ENCODE peak calls at places on chromosomes 4 and X, in four cellular contexts. One of them, this sample, is unnamed.

GRCh38 chr4:2615821-2616220 is 79.4 kb downstream of the FAM193A start:
- DNase-seq in body of pancreas: no peak
- DNase-seq in GM23338: no peak
- DNase-seq in tibial nerve: no peak
- DNase-seq in this sample: no peak

GRCh38 chrX:10393241-10393640 is 227.1 kb downstream of the MID1 start:
- DNase-seq in body of pancreas: no peak
- DNase-seq in GM23338: no peak
- DNase-seq in tibial nerve: no peak
- DNase-seq in this sample: no peak

GRCh38 chr4:137213372-137214173 is 318.7 kb downstream of the PCDH18 start:
- DNase-seq in body of pancreas: no peak
- DNase-seq in GM23338: no peak
- DNase-seq in tibial nerve: no peak
- DNase-seq in this sample: no peak

GRCh38 chr4:2634014-2634413 is 97.6 kb downstream of the FAM193A start:
- DNase-seq in body of pancreas: no peak
- DNase-seq in GM23338: no peak
- DNase-seq in tibial nerve: no peak
- DNase-seq in this sample: no peak

GRCh38 chrX:65600106-65600505 is 65.5 kb upstream of the LAS1L start:
- DNase-seq in body of pancreas: no peak
- DNase-seq in GM23338: no peak
- DNase-seq in tibial nerve: no peak
- DNase-seq in this sample: no peak

GRCh38 chr4:74933562-74934015 is 673 bp downstream of the PARM1 start:
- DNase-seq in body of pancreas: peak
- DNase-seq in GM23338: peak
- DNase-seq in tibial nerve: no peak
- DNase-seq in this sample: peak

GRCh38 chrX:20418379-20418778 is 151.7 kb upstream of the RPS6KA3 start:
- DNase-seq in body of pancreas: no peak
- DNase-seq in GM23338: no peak
- DNase-seq in tibial nerve: no peak
- DNase-seq in this sample: no peak

GRCh38 chr4:75499900-75500299 is 14.3 kb downstream of the RCHY1 start:
- DNase-seq in body of pancreas: no peak
- DNase-seq in GM23338: no peak
- DNase-seq in tibial nerve: no peak
- DNase-seq in this sample: no peak

GRCh38 chrX:6909396-6909795 is 238.1 kb upstream of the STS start:
- DNase-seq in body of pancreas: no peak
- DNase-seq in GM23338: no peak
- DNase-seq in tibial nerve: no peak
- DNase-seq in this sample: no peak

GRCh38 chr4:18155062-18156041 is 133.8 kb upstream of the LCORL start:
- DNase-seq in body of pancreas: no peak
- DNase-seq in GM23338: no peak
- DNase-seq in tibial nerve: no peak
- DNase-seq in this sample: no peak

GRCh38 chr4:106246441-106246840 is 69.6 kb downstream of the TBCK start:
- DNase-seq in body of pancreas: no peak
- DNase-seq in GM23338: no peak
- DNase-seq in tibial nerve: no peak
- DNase-seq in this sample: no peak

GRCh38 chrX:12946838-12947544 is 27.9 kb upstream of the TMSB4X start:
- DNase-seq in body of pancreas: peak
- DNase-seq in GM23338: peak
- DNase-seq in tibial nerve: peak
- DNase-seq in this sample: no peak

GRCh38 chrX:152822383-152823086 is 8.0 kb downstream of the CETN2 start:
- DNase-seq in body of pancreas: no peak
- DNase-seq in GM23338: no peak
- DNase-seq in tibial nerve: no peak
- DNase-seq in this sample: no peak

GRCh38 chrX:94751611-94752010 is 1077.6 kb downstream of the FAM133A start:
- DNase-seq in body of pancreas: no peak
- DNase-seq in GM23338: peak
- DNase-seq in tibial nerve: no peak
- DNase-seq in this sample: no peak

GRCh38 chr4:162350331-162350730 is 186.5 kb upstream of the FSTL5 start:
- DNase-seq in body of pancreas: no peak
- DNase-seq in GM23338: no peak
- DNase-seq in tibial nerve: no peak
- DNase-seq in this sample: no peak

GRCh38 chr4:48483006-48483776 is at the start of gene SLC10A4:
- DNase-seq in body of pancreas: no peak
- DNase-seq in GM23338: peak
- DNase-seq in tibial nerve: no peak
- DNase-seq in this sample: no peak

GRCh38 chrX:2894885-2895292 is 34.2 kb downstream of the ARSD start:
- DNase-seq in body of pancreas: peak
- DNase-seq in GM23338: no peak
- DNase-seq in tibial nerve: no peak
- DNase-seq in this sample: no peak

GRCh38 chrX:2451456-2452316 is 49.1 kb downstream of the DHRSX start:
- DNase-seq in body of pancreas: no peak
- DNase-seq in GM23338: peak
- DNase-seq in tibial nerve: no peak
- DNase-seq in this sample: no peak

GRCh38 chr4:174753031-174753430 is 76.0 kb downstream of the GLRA3 start:
- DNase-seq in body of pancreas: no peak
- DNase-seq in GM23338: no peak
- DNase-seq in tibial nerve: no peak
- DNase-seq in this sample: no peak

GRCh38 chr4:167890226-167890625 is 202.1 kb upstream of the ANXA10 start:
- DNase-seq in body of pancreas: no peak
- DNase-seq in GM23338: no peak
- DNase-seq in tibial nerve: no peak
- DNase-seq in this sample: no peak

GRCh38 chrX:31421441-31421840 is 349.6 kb upstream of the FTHL17 start:
- DNase-seq in body of pancreas: no peak
- DNase-seq in GM23338: no peak
- DNase-seq in tibial nerve: no peak
- DNase-seq in this sample: no peak

GRCh38 chr4:183503497-183504063 is 1.3 kb upstream of the ING2 start:
- DNase-seq in body of pancreas: no peak
- DNase-seq in GM23338: no peak
- DNase-seq in tibial nerve: no peak
- DNase-seq in this sample: no peak

GRCh38 chr4:6207602-6208001 is 7.3 kb upstream of the JAKMIP1 start:
- DNase-seq in body of pancreas: no peak
- DNase-seq in GM23338: no peak
- DNase-seq in tibial nerve: no peak
- DNase-seq in this sample: no peak

GRCh38 chr4:18404642-18405041 is 383.1 kb upstream of the LCORL start:
- DNase-seq in body of pancreas: no peak
- DNase-seq in GM23338: no peak
- DNase-seq in tibial nerve: no peak
- DNase-seq in this sample: no peak

GRCh38 chr4:183758006-183758734 is 99.1 kb downstream of the TRAPPC11 start:
- DNase-seq in body of pancreas: peak
- DNase-seq in GM23338: peak
- DNase-seq in tibial nerve: no peak
- DNase-seq in this sample: no peak

GRCh38 chr4:3440979-3441500 is 728 bp upstream of the HGFAC start:
- DNase-seq in body of pancreas: no peak
- DNase-seq in GM23338: no peak
- DNase-seq in tibial nerve: no peak
- DNase-seq in this sample: no peak

GRCh38 chr4:7412586-7412975 is 22.1 kb downstream of the PSAPL1 start:
- DNase-seq in body of pancreas: peak
- DNase-seq in GM23338: no peak
- DNase-seq in tibial nerve: no peak
- DNase-seq in this sample: peak

GRCh38 chr4:81030617-81031388 is at the start of gene BMP3:
- DNase-seq in body of pancreas: no peak
- DNase-seq in GM23338: peak
- DNase-seq in tibial nerve: peak
- DNase-seq in this sample: no peak

GRCh38 chr4:122958505-122958904 is 36.1 kb upstream of the NUDT6 start:
- DNase-seq in body of pancreas: no peak
- DNase-seq in GM23338: peak
- DNase-seq in tibial nerve: no peak
- DNase-seq in this sample: no peak

GRCh38 chr4:22668301-22668700 is 24.4 kb upstream of the GBA3 start:
- DNase-seq in body of pancreas: no peak
- DNase-seq in GM23338: no peak
- DNase-seq in tibial nerve: no peak
- DNase-seq in this sample: no peak

GRCh38 chr4:141329174-141329569 is 108.5 kb downstream of the ZNF330 start:
- DNase-seq in body of pancreas: no peak
- DNase-seq in GM23338: no peak
- DNase-seq in tibial nerve: no peak
- DNase-seq in this sample: no peak

GRCh38 chr4:87934973-87935372 is 40.5 kb upstream of the SPP1 start:
- DNase-seq in body of pancreas: no peak
- DNase-seq in GM23338: peak
- DNase-seq in tibial nerve: no peak
- DNase-seq in this sample: no peak

GRCh38 chr4:153257966-153258365 is 53.7 kb downstream of the TRIM2 start:
- DNase-seq in body of pancreas: no peak
- DNase-seq in GM23338: peak
- DNase-seq in tibial nerve: no peak
- DNase-seq in this sample: no peak

GRCh38 chr4:153258750-153259149 is 54.5 kb downstream of the TRIM2 start:
- DNase-seq in body of pancreas: no peak
- DNase-seq in GM23338: peak
- DNase-seq in tibial nerve: no peak
- DNase-seq in this sample: no peak

GRCh38 chr4:153260553-153261306 is 56.5 kb downstream of the TRIM2 start:
- DNase-seq in body of pancreas: no peak
- DNase-seq in GM23338: peak
- DNase-seq in tibial nerve: no peak
- DNase-seq in this sample: no peak

GRCh38 chr4:153260152-153260551 is 55.9 kb downstream of the TRIM2 start:
- DNase-seq in body of pancreas: no peak
- DNase-seq in GM23338: peak
- DNase-seq in tibial nerve: no peak
- DNase-seq in this sample: no peak

DNA sequence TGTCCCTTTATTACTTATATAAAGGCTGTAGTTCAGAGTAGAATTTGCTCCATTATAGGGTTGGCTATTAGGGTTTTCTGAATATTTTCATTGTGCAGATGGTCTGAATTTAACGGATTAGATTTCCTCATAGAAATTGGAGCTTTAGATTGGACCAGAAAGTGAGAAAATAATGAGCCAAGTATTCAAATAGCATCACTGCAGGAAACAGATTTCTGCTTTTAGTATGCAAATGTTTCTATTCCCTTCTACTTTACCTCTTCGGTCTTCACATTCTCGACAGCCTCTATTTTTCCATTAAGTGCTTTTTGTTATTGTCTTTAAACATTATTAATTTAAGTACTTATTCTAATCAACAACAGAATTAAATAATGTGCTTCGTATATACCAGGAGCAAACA is 55.4 kb downstream of the TRIM2 start:
- DNase-seq in body of pancreas: no peak
- DNase-seq in GM23338: peak
- DNase-seq in tibial nerve: no peak
- DNase-seq in this sample: no peak
- H3K4me3 ChIP-seq in body of pancreas: no peak
- H3K4me3 ChIP-seq in GM23338: peak
- H3K4me3 ChIP-seq in tibial nerve: no peak
- H3K4me3 ChIP-seq in this sample: peak

GRCh38 chr4:42277291-42277690 is 120.0 kb upstream of the SHISA3 start:
- DNase-seq in body of pancreas: no peak
- DNase-seq in GM23338: no peak
- DNase-seq in tibial nerve: no peak
- DNase-seq in this sample: no peak

GRCh38 chr4:42282081-42282901 is 115.0 kb upstream of the SHISA3 start:
- DNase-seq in body of pancreas: peak
- DNase-seq in GM23338: peak
- DNase-seq in tibial nerve: peak
- DNase-seq in this sample: peak

GRCh38 chr4:42280327-42281095 is 116.8 kb upstream of the SHISA3 start:
- DNase-seq in body of pancreas: no peak
- DNase-seq in GM23338: peak
- DNase-seq in tibial nerve: no peak
- DNase-seq in this sample: no peak

GRCh38 chr4:42281324-42282020 is 115.8 kb upstream of the SHISA3 start:
- DNase-seq in body of pancreas: no peak
- DNase-seq in GM23338: no peak
- DNase-seq in tibial nerve: no peak
- DNase-seq in this sample: no peak

DNA sequence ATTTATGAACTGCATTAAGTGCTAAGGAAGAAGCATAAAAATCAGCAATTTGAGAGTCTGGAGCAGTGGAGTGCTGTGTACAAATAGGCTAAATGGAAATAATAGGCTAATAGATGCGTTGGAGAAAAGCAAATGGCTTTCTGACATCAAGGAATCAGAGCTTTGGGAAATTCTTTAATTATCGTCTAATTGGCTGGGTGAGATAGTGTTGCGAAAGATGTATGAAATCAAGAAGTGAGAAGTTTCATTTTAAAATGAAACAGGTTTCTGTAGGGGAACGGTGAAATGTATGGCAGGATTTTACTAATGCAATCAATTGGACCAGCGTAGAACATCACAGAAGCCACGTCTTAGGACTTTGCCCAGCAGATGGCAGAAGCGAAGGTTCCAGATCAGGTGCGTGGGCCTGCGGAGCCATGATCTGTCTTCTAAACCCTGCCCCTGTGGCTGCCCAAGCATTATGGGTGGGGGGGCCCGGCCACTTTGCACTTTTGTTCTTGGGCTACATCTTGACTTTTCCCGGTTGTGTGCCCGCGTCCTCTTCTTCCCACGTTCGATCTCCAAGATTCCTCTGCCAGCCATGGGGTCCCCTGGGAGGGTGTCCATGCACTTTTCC is 118.5 kb upstream of the SHISA3 start:
- DNase-seq in body of pancreas: no peak
- DNase-seq in GM23338: peak
- DNase-seq in tibial nerve: no peak
- DNase-seq in this sample: no peak
- TF ChIP-seq CTCF in body of pancreas: no peak
- TF ChIP-seq CTCF in GM23338: peak
- TF ChIP-seq CTCF in tibial nerve: no peak
- TF ChIP-seq CTCF in this sample: no peak

GRCh38 chrX:110341189-110342035 is 17.2 kb upstream of the RTL9 start:
- DNase-seq in body of pancreas: no peak
- DNase-seq in GM23338: no peak
- DNase-seq in tibial nerve: no peak
- DNase-seq in this sample: no peak
- H3K27ac ChIP-seq in body of pancreas: no peak
- H3K27ac ChIP-seq in GM23338: no peak
- H3K27ac ChIP-seq in tibial nerve: no peak
- H3K27ac ChIP-seq in this sample: no peak

DNA sequence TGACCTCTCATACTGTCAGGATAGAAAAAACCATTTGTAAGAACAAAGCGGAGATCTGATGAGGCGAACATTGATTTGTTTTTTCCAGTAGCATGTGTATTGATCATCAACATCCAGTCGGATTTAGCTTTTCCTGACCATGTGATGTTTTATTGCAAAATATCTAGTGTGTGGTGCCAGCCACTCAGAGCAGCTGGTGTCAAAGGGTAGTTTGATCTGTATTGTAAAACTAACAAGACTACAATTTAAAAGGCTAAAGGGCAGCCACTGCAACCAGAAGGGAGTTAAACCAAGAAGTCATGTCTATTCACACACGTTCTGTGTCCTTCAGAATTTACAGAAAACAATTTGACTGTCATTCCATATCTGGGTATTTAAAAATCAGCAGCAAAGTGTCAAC is 719.0 kb upstream of the FRG1 start:
- DNase-seq in body of pancreas: no peak
- DNase-seq in GM23338: no peak
- DNase-seq in tibial nerve: no peak
- DNase-seq in this sample: no peak
- H3K4me3 ChIP-seq in body of pancreas: no peak
- H3K4me3 ChIP-seq in GM23338: no peak
- H3K4me3 ChIP-seq in tibial nerve: no peak
- H3K4me3 ChIP-seq in this sample: no peak